ENCODE peak calls at places on chromosome 13, in seven cellular contexts. R, W, Q, H, B, J and M are unnamed samples.

GRCh38 chr13:98094678-98095266 is 48.1 kb upstream of the FARP1 start:
- DNase-seq in R (no peak), W (no peak), Q (no peak), H (no peak), B (no peak), J (no peak), M (no peak)

GRCh38 chr13:67119481-67119883 is 110.7 kb downstream of the PCDH9 start:
- DNase-seq in R (peak; percentile 29), W (no peak), Q (no peak), H (no peak), B (no peak), J (no peak), M (no peak)

GRCh38 chr13:98585398-98585754 is 8.5 kb upstream of the STK24 start:
- DNase-seq in R (no peak), W (no peak), Q (no peak), H (no peak), B (no peak), J (no peak), M (no peak)

GRCh38 chr13:85896516-85897450 is 97.6 kb upstream of the SLITRK6 start:
- DNase-seq in R (peak; percentile 0), W (no peak), Q (no peak), H (no peak), B (no peak), J (no peak), M (no peak)

GRCh38 chr13:40440990-40441820 is 225.2 kb downstream of the FOXO1 start:
- DNase-seq in R (peak; percentile 3), W (peak; percentile 87), Q (no peak), H (no peak), B (no peak), J (no peak), M (no peak)

GRCh38 chr13:99028890-99029289 is 51.0 kb upstream of the DOCK9 start:
- DNase-seq in R (peak; percentile 45), W (no peak), Q (peak; percentile 49), H (peak; percentile 53), B (no peak), J (peak; percentile 23), M (no peak)

GRCh38 chr13:114068723-114069322 is 63.6 kb downstream of the RASA3 start:
- DNase-seq in R (no peak), W (no peak), Q (no peak), H (no peak), B (no peak), J (no peak), M (no peak)

GRCh38 chr13:31725841-31726240 is 13.5 kb upstream of the RXFP2 start:
- DNase-seq in R (no peak), W (no peak), Q (no peak), H (no peak), B (no peak), J (no peak), M (no peak)

GRCh38 chr13:44763604-44764311 is 187.6 kb upstream of the TSC22D1 start:
- DNase-seq in R (no peak), W (no peak), Q (no peak), H (no peak), B (no peak), J (no peak), M (no peak)

GRCh38 chr13:108929532-108929931 is 300.1 kb downstream of the MYO16 start:
- DNase-seq in R (peak; percentile 4), W (no peak), Q (no peak), H (no peak), B (no peak), J (no peak), M (no peak)

GRCh38 chr13:48493851-48494250 is 39.0 kb downstream of the RCBTB2 start:
- DNase-seq in R (no peak), W (no peak), Q (no peak), H (no peak), B (no peak), J (no peak), M (no peak)

GRCh38 chr13:95524270-95524901 is 28.1 kb upstream of the CLDN10 start:
- DNase-seq in R (no peak), W (no peak), Q (no peak), H (no peak), B (no peak), J (no peak), M (no peak)

GRCh38 chr13:27569405-27569804 is 50.9 kb downstream of the LNX2 start:
- DNase-seq in R (no peak), W (no peak), Q (no peak), H (no peak), B (no peak), J (no peak), M (no peak)

GRCh38 chr13:26977541-26977940 is 194.1 kb downstream of the USP12 start:
- DNase-seq in R (no peak), W (no peak), Q (no peak), H (no peak), B (no peak), J (no peak), M (no peak)

GRCh38 chr13:93425411-93425810 is 198.8 kb downstream of the GPC6 start:
- DNase-seq in R (no peak), W (no peak), Q (no peak), H (no peak), B (no peak), J (no peak), M (no peak)

GRCh38 chr13:98752111-98752941 is at the start of gene SLC15A1:
- DNase-seq in R (peak; percentile 52), W (no peak), Q (no peak), H (no peak), B (no peak), J (no peak), M (no peak)

GRCh38 chr13:47892374-47892773 is 108.7 kb downstream of the SUCLA2 start:
- DNase-seq in R (no peak), W (no peak), Q (no peak), H (no peak), B (no peak), J (no peak), M (no peak)

GRCh38 chr13:49062297-49062896 is 86.7 kb downstream of the FNDC3A start:
- DNase-seq in R (no peak), W (no peak), Q (no peak), H (no peak), B (no peak), J (no peak), M (no peak)

GRCh38 chr13:36628986-36629385 is 44.8 kb upstream of the SERTM1 start:
- DNase-seq in R (no peak), W (no peak), Q (no peak), H (no peak), B (no peak), J (no peak), M (no peak)

GRCh38 chr13:44266772-44267171 is 106.9 kb upstream of the SERP2 start:
- DNase-seq in R (no peak), W (no peak), Q (no peak), H (no peak), B (no peak), J (no peak), M (no peak)

GRCh38 chr13:36834299-36834698 is 15.3 kb downstream of the RFXAP start:
- DNase-seq in R (no peak), W (no peak), Q (no peak), H (no peak), B (no peak), J (no peak), M (no peak)

GRCh38 chr13:23621316-23621645 is 51.1 kb downstream of the TNFRSF19 start:
- DNase-seq in R (peak; percentile 76), W (no peak), Q (no peak), H (no peak), B (no peak), J (no peak), M (no peak)

GRCh38 chr13:24208314-24208713 is 47.8 kb downstream of the SPATA13 start:
- DNase-seq in R (peak; percentile 44), W (no peak), Q (no peak), H (no peak), B (no peak), J (no peak), M (no peak)

GRCh38 chr13:98206946-98207345 is 29.9 kb upstream of the RNF113B start:
- DNase-seq in R (no peak), W (no peak), Q (no peak), H (no peak), B (no peak), J (no peak), M (no peak)

GRCh38 chr13:23679214-23679613 is 109.0 kb downstream of the TNFRSF19 start:
- DNase-seq in R (no peak), W (no peak), Q (no peak), H (no peak), B (no peak), J (no peak), M (no peak)

GRCh38 chr13:92974905-92975429 is 251.6 kb upstream of the GPC6 start:
- DNase-seq in R (no peak), W (no peak), Q (no peak), H (no peak), B (no peak), J (no peak), M (no peak)